ENCODE peak calls at places on chromosomes 11 and 22, in six cellular contexts. J is HCT116, B is GM12878, S is NT2/D1, D is H1, Q is K562. M is an unnamed sample.

GRCh38 chr22:35384567-35384966 is 3.7 kb downstream of the HMOX1 start:
- DNase-seq in J (no peak), B (no peak), S (no peak), D (no peak), Q (no peak), M (no peak)

GRCh38 chr11:69354545-69354897 is 60.6 kb downstream of the MYEOV start:
- DNase-seq in J (no peak), B (no peak), S (no peak), D (no peak), Q (no peak), M (no peak)

GRCh38 chr22:26259510-26259909 is 90.2 kb downstream of the SEZ6L start:
- DNase-seq in J (peak; percentile 0), B (no peak), S (peak; percentile 67), D (peak; percentile 73), Q (peak; percentile 11), M (no peak)

GRCh38 chr22:22748297-22748743 is 103.9 kb downstream of the GGTLC2 start:
- DNase-seq in J (no peak), B (no peak), S (no peak), D (peak; percentile 62), Q (peak; percentile 85), M (peak; percentile 44)

GRCh38 chr11:74326665-74327064 is 15.2 kb upstream of the P4HA3 start:
- DNase-seq in J (no peak), B (no peak), S (no peak), D (no peak), Q (no peak), M (no peak)

GRCh38 chr11:122317337-122317736 is 201.3 kb upstream of the BLID start:
- DNase-seq in J (no peak), B (no peak), S (no peak), D (no peak), Q (no peak), M (no peak)

GRCh38 chr11:66011239-66011784 is 496 bp upstream of the CST6 start:
- DNase-seq in J (peak; percentile 91), B (no peak), S (peak; percentile 15), D (no peak), Q (no peak), M (no peak)

GRCh38 chr11:72203163-72203562 is 11.2 kb downstream of the FOLR1 start:
- DNase-seq in J (no peak), B (no peak), S (no peak), D (no peak), Q (no peak), M (no peak)

GRCh38 chr11:57597971-57598830 is 716 bp downstream of the SERPING1 start:
- DNase-seq in J (no peak), B (no peak), S (peak; percentile 77), D (peak; percentile 87), Q (peak; percentile 34), M (peak; percentile 90)

GRCh38 chr22:46858181-46858771 is 95.8 kb downstream of the TBC1D22A start:
- DNase-seq in J (no peak), B (no peak), S (no peak), D (no peak), Q (no peak), M (no peak)

GRCh38 chr22:45284705-45285305 is at the start of gene UPK3A:
- DNase-seq in J (peak; percentile 33), B (no peak), S (no peak), D (peak; percentile 94), Q (no peak), M (peak; percentile 77)

GRCh38 chr11:16945671-16946469 is 68.3 kb downstream of the PLEKHA7 start:
- DNase-seq in J (peak; percentile 51), B (peak; percentile 61), S (no peak), D (peak; percentile 69), Q (peak; percentile 68), M (peak; percentile 77)

GRCh38 chr11:727859-728748 is 19.2 kb upstream of the TALDO1 start:
- DNase-seq in J (peak; percentile 91), B (no peak), S (peak; percentile 57), D (peak; percentile 98), Q (peak; percentile 94), M (peak; percentile 97)

DNA sequence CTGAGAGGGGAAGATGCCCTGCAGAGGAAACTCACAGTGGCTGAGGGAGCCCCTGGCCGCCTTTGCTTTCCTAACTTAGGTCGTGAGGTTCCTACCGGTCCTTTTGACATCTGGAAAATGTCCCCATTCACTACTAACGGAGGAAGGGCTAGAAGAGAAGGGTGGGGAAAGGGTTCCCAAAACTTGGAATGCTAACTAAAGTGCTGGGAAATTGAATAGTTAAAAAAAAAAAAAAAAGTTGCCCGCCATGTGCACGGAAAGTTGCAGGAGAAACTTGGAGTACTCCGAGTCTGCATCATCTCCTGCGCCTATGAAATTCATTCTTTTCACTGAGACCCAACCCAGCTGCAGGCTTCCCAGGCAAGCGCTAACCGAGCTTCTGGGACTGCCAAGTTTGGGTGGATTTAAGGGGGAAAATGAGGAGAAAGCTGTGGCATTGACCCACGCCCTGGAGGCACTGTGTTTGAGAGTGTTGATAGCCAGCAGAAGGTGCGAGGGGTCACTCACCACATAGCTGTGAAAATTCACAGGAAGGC is 854 bp downstream of the TIMP3 start:
- DNase-seq in J (no peak), B (no peak), S (no peak), D (no peak), Q (no peak), M (no peak)
- TF ChIP-seq YY1 in J (no peak), B (no peak), S (no peak), D (no peak), Q (no peak), M (no peak)

DNA sequence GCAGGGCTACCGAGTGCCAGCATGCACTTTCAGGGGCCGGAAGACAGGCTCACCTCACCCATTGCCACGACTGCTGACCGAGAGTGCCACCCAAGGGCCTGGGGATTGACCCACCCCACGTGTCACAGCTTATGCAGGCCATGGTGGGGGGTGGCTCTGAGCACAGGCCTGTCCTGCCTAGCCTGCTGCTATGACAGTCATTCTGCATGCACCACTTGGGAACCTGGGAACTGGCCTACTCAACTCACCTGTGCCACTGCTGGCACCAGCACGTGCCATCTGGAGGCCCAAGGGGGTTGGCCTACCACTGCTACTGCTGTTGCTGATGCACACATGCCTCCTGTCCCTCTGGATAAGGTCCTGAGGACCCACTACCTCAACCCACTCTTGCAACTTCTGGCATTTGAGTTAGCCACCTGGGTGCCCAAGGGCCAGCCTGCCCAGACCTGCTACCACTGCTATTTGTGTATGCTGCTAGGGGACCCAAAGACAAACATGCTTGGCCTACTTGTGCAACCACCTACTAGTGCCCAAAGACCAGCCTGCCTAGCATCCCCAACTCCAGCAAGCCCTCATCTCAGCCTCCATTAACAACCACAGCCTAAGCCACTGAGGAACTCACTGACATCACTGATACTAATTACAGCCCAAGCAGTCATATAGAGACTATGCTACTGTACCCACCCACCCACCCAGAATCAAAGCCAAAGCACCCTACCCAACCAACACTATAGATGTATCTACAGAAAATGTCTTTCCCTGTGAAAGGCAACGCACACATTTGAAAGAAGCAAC is 59.0 kb upstream of the NARS2 start:
- DNase-seq in J (no peak), B (no peak), S (no peak), D (no peak), Q (no peak), M (no peak)
- TF ChIP-seq YY1 in J (no peak), B (no peak), S (no peak), D (no peak), Q (no peak), M (no peak)

DNA sequence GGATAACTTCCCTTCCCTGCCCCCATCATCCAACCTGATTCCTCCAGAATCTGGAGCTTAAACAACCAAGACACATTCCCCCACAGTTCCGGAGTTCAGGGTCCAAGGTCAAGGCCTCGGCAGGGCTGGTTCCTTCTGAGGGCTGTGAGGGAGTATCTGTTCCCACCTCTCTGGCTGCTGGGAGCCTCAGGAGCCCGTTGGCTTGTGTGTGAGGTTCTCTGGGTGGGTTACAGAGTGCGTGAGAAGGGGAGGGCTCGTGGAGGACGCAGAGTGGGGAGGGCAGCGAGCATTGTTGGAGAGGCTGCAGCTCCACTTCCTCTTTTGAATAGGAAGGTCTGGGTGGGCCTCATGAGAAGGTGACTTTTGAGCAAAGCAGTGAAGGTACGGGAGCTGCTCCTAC is 8.5 kb downstream of the SERHL2 start:
- DNase-seq in J (no peak), B (no peak), S (no peak), D (no peak), Q (no peak), M (no peak)
- TF ChIP-seq YY1 in J (no peak), B (no peak), S (no peak), D (no peak), Q (no peak), M (no peak)

GRCh38 chr22:27835446-27835845 is 33.9 kb upstream of the MN1 start:
- DNase-seq in J (no peak), B (no peak), S (no peak), D (no peak), Q (no peak), M (no peak)

GRCh38 chr22:27833803-27834202 is 32.2 kb upstream of the MN1 start:
- DNase-seq in J (no peak), B (no peak), S (no peak), D (no peak), Q (no peak), M (no peak)

GRCh38 chr22:27832606-27833005 is 31.1 kb upstream of the MN1 start:
- DNase-seq in J (no peak), B (no peak), S (no peak), D (no peak), Q (no peak), M (no peak)

GRCh38 chr22:27836181-27836580 is 34.6 kb upstream of the MN1 start:
- DNase-seq in J (no peak), B (no peak), S (no peak), D (no peak), Q (no peak), M (no peak)

DNA sequence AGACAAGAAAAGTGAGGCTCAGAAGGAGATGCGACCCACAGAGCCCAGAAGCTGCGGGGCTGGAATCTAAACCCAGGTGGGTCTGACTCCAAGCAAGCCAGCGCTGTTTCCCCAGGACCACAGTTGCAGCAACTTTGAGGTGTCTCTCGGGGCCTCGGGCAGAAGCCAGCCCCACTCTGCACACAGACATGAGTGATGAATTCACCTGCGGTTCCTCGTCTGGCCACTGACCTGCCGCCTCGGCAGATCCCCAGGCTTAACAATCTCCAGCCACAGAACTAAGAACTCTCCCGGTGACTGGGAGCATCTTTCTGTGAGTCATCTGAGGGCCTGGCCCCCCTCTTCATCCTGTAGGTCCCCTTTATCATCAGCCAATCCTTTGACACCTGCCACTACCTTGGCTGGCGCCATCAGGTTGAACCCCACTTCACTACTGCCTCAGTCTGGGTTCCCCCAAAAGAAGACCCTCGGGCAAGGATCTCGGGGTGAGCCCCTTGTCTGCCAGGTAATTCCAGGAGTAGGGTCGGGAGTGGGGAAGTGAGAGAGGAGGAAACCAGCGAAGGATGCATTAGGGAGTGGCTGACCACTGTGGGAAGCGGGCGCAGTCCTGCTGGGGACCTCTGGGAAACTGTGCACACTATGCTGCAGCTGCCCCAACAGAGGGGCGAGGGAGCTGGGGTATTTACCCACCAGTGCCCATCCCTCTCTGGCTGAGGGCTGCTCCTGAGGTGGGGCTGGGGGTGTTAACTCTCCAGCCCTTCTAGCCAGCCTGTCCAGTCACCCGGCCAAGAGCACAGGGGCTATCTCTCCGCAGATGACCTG is 33.0 kb upstream of the MN1 start:
- DNase-seq in J (no peak), B (no peak), S (no peak), D (no peak), Q (no peak), M (no peak)
- TF ChIP-seq YY1 in J (no peak), B (no peak), S (no peak), D (no peak), Q (no peak), M (no peak)

M was measured in SK-N-SH.